ENCODE peak calls at places on chromosomes 1 and 21, in four cellular contexts. H, V, X and E are unnamed samples.
A peak's percentile ranks its signal among the peaks of the same experiment; 100 is the strongest.

GRCh38 chr1:94653454-94653853 is 111.9 kb upstream of the F3 start:
- DNase-seq in H (no peak), V (no peak), X (no peak), E (no peak)

GRCh38 chr1:19845166-19845954 is 30.3 kb upstream of the RNF186 start:
- DNase-seq in H (no peak), V (no peak), X (no peak), E (no peak)

GRCh38 chr1:36183309-36183856 is 27.4 kb downstream of the MAP7D1 start:
- DNase-seq in H (no peak), V (no peak), X (no peak), E (no peak)

GRCh38 chr1:37515185-37516034 is 844 bp upstream of the MEAF6 start:
- DNase-seq in H (no peak), V (no peak), X (no peak), E (no peak)

GRCh38 chr1:226654046-226654445 is 85.0 kb downstream of the ITPKB start:
- DNase-seq in H (peak; percentile 17), V (no peak), X (peak; percentile 49), E (no peak)

GRCh38 chr1:109979489-109980091 is 5.0 kb upstream of the AHCYL1 start:
- DNase-seq in H (no peak), V (no peak), X (no peak), E (no peak)

GRCh38 chr1:161805399-161806197 is 39.5 kb downstream of the ATF6 start:
- DNase-seq in H (no peak), V (no peak), X (no peak), E (no peak)

GRCh38 chr21:23014021-23014420 is 2015.8 kb downstream of the NCAM2 start:
- DNase-seq in H (no peak), V (no peak), X (no peak), E (no peak)

GRCh38 chr1:118013938-118014337 is 84.4 kb downstream of the WDR3 start:
- DNase-seq in H (no peak), V (no peak), X (no peak), E (no peak)

GRCh38 chr1:43565600-43566360 is 35.1 kb downstream of the PTPRF start:
- DNase-seq in H (no peak), V (no peak), X (no peak), E (peak; percentile 95)

GRCh38 chr1:217078010-217078704 is 354.9 kb upstream of the ESRRG start:
- DNase-seq in H (no peak), V (no peak), X (no peak), E (no peak)

GRCh38 chr1:202642619-202643291 is 67.5 kb downstream of the SYT2 start:
- DNase-seq in H (no peak), V (no peak), X (no peak), E (peak; percentile 58)

GRCh38 chr21:36744560-36745231 is 45.8 kb downstream of the SIM2 start:
- DNase-seq in H (no peak), V (no peak), X (no peak), E (peak; percentile 87)

GRCh38 chr1:30413111-30413440 is 310.3 kb downstream of the MATN1 start:
- DNase-seq in H (no peak), V (no peak), X (no peak), E (no peak)

GRCh38 chr1:32508751-32509140 is 30.5 kb upstream of the ZBTB8A start:
- DNase-seq in H (no peak), V (no peak), X (no peak), E (no peak)

GRCh38 chr1:184664042-184664659 is 90.5 kb downstream of the EDEM3 start:
- DNase-seq in H (peak; percentile 19), V (no peak), X (no peak), E (peak; percentile 83)

GRCh38 chr1:55035904-55036303 is 3.4 kb upstream of the PCSK9 start:
- DNase-seq in H (peak; percentile 38), V (no peak), X (no peak), E (no peak)

GRCh38 chr1:45037456-45037855 is 25.4 kb downstream of the UROD start:
- DNase-seq in H (no peak), V (no peak), X (no peak), E (peak; percentile 15)

GRCh38 chr1:39154553-39155361 is 49.7 kb upstream of the MACF1 start:
- DNase-seq in H (peak; percentile 57), V (no peak), X (no peak), E (no peak)

GRCh38 chr1:151502859-151503509 is 8.2 kb upstream of the CGN start:
- DNase-seq in H (no peak), V (no peak), X (no peak), E (no peak)

GRCh38 chr1:151502035-151502728 is 9.0 kb upstream of the CGN start:
- DNase-seq in H (peak; percentile 18), V (no peak), X (no peak), E (no peak)

GRCh38 chr1:151499930-151500329 is 11.3 kb upstream of the CGN start:
- DNase-seq in H (no peak), V (no peak), X (no peak), E (no peak)

GRCh38 chr1:151499355-151499754 is 11.8 kb upstream of the CGN start:
- DNase-seq in H (no peak), V (no peak), X (no peak), E (no peak)

GRCh38 chr1:151501474-151501873 is 9.7 kb upstream of the CGN start:
- DNase-seq in H (no peak), V (no peak), X (no peak), E (no peak)
- TF ChIP-seq TCF12 in H (no peak), V (no peak), X (no peak), E (no peak)

DNA sequence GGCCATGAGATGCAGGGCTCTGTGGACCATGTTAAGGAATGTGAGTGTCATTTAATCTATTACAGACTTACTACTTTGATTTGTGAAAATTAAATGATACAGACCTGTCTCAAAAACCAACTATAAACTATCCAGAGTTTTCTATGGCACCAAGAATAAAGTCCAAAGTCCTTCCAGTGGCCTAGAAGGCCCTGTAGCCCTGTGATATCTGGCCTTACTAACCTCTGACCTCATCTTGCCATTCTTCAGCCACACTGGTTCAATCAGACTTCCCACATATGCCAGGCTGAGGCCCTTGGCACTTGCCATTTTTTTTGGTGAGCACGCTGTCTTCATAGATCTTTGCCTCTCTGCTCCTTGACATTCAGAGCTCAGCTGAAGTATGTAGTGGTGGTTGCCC is 7.7 kb downstream of the NTPCR start:
- DNase-seq in H (no peak), V (no peak), X (no peak), E (no peak)
- TF ChIP-seq JUND in H (no peak), V (no peak), X (no peak), E (no peak)

DNA sequence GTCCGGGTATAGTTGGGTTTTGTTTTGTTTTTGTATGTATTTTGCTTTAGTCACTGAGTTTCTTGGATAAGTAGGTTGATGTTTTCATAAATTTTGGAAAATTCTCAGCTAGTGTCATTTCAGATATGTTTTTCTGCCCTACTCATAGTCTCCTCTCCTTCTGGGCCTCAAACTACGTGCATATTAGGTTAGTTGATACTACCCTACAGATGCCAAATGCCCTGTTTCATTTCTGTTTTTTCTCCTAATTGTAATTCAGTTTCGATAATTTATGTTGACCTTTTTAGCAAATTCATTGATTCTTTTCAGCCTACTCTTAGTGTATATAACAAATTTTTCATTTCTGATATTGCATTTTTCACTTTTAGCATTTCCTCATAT is 268.6 kb upstream of the RGS18 start:
- DNase-seq in H (no peak), V (no peak), X (no peak), E (no peak)
- H2AFZ ChIP-seq in H (no peak overlapping the region), V (no peak overlapping the region), X (no peak overlapping the region), E (no peak overlapping the region)

GRCh38 chr1:33762099-33762830 is 101.6 kb upstream of the HMGB4 start:
- DNase-seq in H (no peak), V (no peak), X (no peak), E (no peak)

GRCh38 chr1:33762962-33763361 is 100.9 kb upstream of the HMGB4 start:
- DNase-seq in H (no peak), V (no peak), X (no peak), E (no peak)

GRCh38 chr1:33753087-33753856 is 110.6 kb upstream of the HMGB4 start:
- DNase-seq in H (no peak), V (no peak), X (no peak), E (no peak)

GRCh38 chr1:33763406-33763805 is 100.5 kb upstream of the HMGB4 start:
- DNase-seq in H (no peak), V (no peak), X (no peak), E (no peak)

GRCh38 chr1:33758698-33759097 is 105.2 kb upstream of the HMGB4 start:
- DNase-seq in H (no peak), V (no peak), X (no peak), E (no peak)
- TF ChIP-seq TCF12 in H (no peak), V (no peak), X (no peak), E (no peak)

GRCh38 chr21:26591543-26591942 is 18.5 kb upstream of the CYYR1 start:
- DNase-seq in H (no peak), V (no peak), X (no peak), E (no peak)

GRCh38 chr21:26583737-26584136 is 10.7 kb upstream of the CYYR1 start:
- DNase-seq in H (no peak), V (no peak), X (no peak), E (no peak)

GRCh38 chr21:26581818-26582217 is 8.7 kb upstream of the CYYR1 start:
- DNase-seq in H (no peak), V (no peak), X (no peak), E (no peak)

DNA sequence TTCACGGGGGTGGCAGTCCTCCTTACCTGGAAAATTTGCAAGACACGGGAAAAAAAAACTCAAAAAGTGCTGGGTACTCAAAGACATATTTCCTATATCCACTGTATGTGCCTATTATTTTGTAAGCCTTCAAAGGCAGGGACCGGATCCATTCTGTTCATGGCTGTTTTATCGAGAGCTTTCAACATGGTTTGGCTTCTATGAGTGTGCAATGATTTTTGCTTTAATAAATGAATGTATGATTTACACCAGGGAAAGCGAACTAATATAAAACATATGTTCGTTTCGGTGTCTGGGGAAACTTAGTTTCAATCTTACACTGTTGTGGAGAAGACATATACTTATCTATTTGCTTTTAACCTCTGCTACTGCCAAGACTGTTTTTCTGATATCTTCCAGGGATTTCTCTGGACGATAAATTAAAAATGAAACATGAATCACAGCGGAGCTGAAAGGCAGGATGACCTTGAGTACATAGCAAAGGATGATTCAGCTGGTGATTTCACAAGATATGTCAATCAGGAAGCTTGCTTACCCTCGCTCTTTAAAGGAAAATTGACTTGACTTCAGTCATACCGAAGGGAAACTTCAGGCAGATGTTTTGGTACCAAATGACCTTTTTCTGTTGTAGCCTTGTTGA is 14.7 kb upstream of the CYYR1 start:
- DNase-seq in H (no peak), V (no peak), X (no peak), E (peak; percentile 47)
- TF ChIP-seq JUND in H (no peak), V (no peak), X (no peak), E (peak; percentile 87)